ENCODE peak calls at places on chromosomes 3 and 15, in seven cellular contexts. G is HuH-7; U is NCI-H2029; M is stimulated activated CD8-positive, alpha-beta memory T cell treated with anti-CD3 and anti-CD28 coated beads, Interleukin-15, amount 100 ng/mL, for 24 hours; L is dorsolateral prefrontal cortex; X is neural progenitor cell; Z is endothelial cell. S is an unnamed sample.

GRCh38 chr15:80275946-80276345 is 23.9 kb upstream of the CTXND1 start:
- DNase-seq in U (peak), L (no peak), G (no peak), Z (no peak), M (no peak), X (no peak), S (no peak)

GRCh38 chr3:120470870-120471269 is 20.1 kb upstream of the FSTL1 start:
- DNase-seq in L (no peak), M (no peak), G (no peak), X (no peak), U (no peak), Z (no peak), S (no peak)

GRCh38 chr15:96851613-96852012 is 521.1 kb downstream of the NR2F2 start:
- DNase-seq in M (no peak), X (no peak), G (no peak), Z (no peak), L (no peak), U (no peak), S (no peak)

GRCh38 chr3:64073362-64073761 is 50.1 kb upstream of the PSMD6 start:
- DNase-seq in L (no peak), U (no peak), M (no peak), Z (no peak), G (no peak), X (no peak), S (no peak)

GRCh38 chr15:55708720-55709119 is 34.2 kb downstream of the PRTG start:
- DNase-seq in L (no peak), U (no peak), Z (no peak), M (no peak), X (no peak), G (no peak), S (no peak)

GRCh38 chr3:30331519-30331918 is 274.9 kb upstream of the TGFBR2 start:
- DNase-seq in Z (no peak), U (no peak), G (no peak), L (no peak), X (no peak), M (no peak), S (no peak)

GRCh38 chr15:90375071-90375470 is 13.0 kb upstream of the IQGAP1 start:
- DNase-seq in M (no peak), U (no peak), X (no peak), G (no peak), Z (no peak), L (no peak), S (no peak)

GRCh38 chr3:9908286-9908685 is 5.6 kb downstream of the IL17RE start:
- DNase-seq in M (no peak), G (no peak), Z (no peak), U (no peak), X (no peak), L (no peak), S (no peak)

GRCh38 chr3:4497005-4497692 is 4.0 kb downstream of the ITPR1 start:
- DNase-seq in Z (no peak), L (no peak), U (no peak), G (no peak), M (no peak), X (no peak), S (no peak)

GRCh38 chr3:97291901-97292300 is 472.7 kb upstream of the ARL6 start:
- DNase-seq in M (no peak), Z (no peak), G (no peak), L (no peak), X (no peak), U (peak), S (peak)

GRCh38 chr3:150349314-150350097 is 58.6 kb upstream of the TSC22D2 start:
- DNase-seq in M (no peak), Z (no peak), X (peak), U (no peak), G (no peak), L (peak), S (no peak)

GRCh38 chr15:49507261-49507660 is 84.2 kb downstream of the FGF7 start:
- DNase-seq in X (no peak), U (no peak), G (no peak), L (no peak), M (no peak), Z (no peak), S (no peak)

GRCh38 chr15:66720206-66721010 is 18.4 kb downstream of the SMAD6 start:
- DNase-seq in L (no peak), X (no peak), G (no peak), Z (no peak), U (no peak), M (no peak), S (no peak)

GRCh38 chr3:189324538-189325138 is 152.9 kb downstream of the TPRG1 start:
- DNase-seq in X (no peak), M (peak), G (peak), U (peak), L (no peak), Z (no peak), S (peak)

GRCh38 chr3:834679-835078 is 258.1 kb upstream of the CNTN6 start:
- DNase-seq in L (no peak), X (no peak), M (no peak), G (no peak), Z (no peak), U (no peak), S (no peak)

GRCh38 chr3:124860599-124860998 is 26.6 kb downstream of the ITGB5 start:
- DNase-seq in G (no peak), L (no peak), X (no peak), U (no peak), M (no peak), Z (no peak), S (no peak)

GRCh38 chr15:40754574-40754882 is 526 bp downstream of the RMDN3 start:
- DNase-seq in M (no peak), L (no peak), U (no peak), X (peak), G (no peak), Z (no peak), S (no peak)

GRCh38 chr15:26023691-26024090 is 160.6 kb upstream of the ATP10A start:
- DNase-seq in M (no peak), U (no peak), Z (no peak), G (no peak), L (no peak), X (no peak), S (no peak)

GRCh38 chr3:164144824-164145223 is 933.5 kb downstream of the SI start:
- DNase-seq in L (no peak), G (no peak), X (no peak), M (no peak), U (no peak), Z (no peak), S (no peak)

GRCh38 chr3:67000006-67000405 is 1.9 kb downstream of the KBTBD8 start:
- DNase-seq in M (no peak), U (no peak), G (no peak), L (no peak), Z (no peak), X (no peak), S (no peak)

GRCh38 chr15:74389115-74390048 is 21.9 kb upstream of the CYP11A1 start:
- DNase-seq in M (no peak), U (no peak), L (no peak), X (no peak), G (no peak), Z (no peak), S (no peak)

GRCh38 chr3:183123891-183124290 is 24.6 kb upstream of the MCCC1 start:
- DNase-seq in L (no peak), X (no peak), Z (no peak), U (no peak), G (no peak), M (no peak), S (no peak)

S was measured in NCI-H1092.